ENCODE peak calls at places on chromosome 21, in six cellular contexts. One of them, this sample, is unnamed.
A peak's percentile ranks its signal among the peaks of the same experiment; 100 is the strongest.

GRCh38 chr21:45747802-45748445 is 104.4 kb downstream of the PCBP3 start:
- DNase-seq in iris pigment epithelial cell: peak; percentile 16
- DNase-seq in A549: peak; percentile 23
- DNase-seq in Right ventricle myocardium superior: no peak
- DNase-seq in CD4-positive, alpha-beta memory T cell: no peak
- DNase-seq in GM12864: no peak
- DNase-seq in this sample: peak; percentile 34

GRCh38 chr21:39319814-39320332 is 6.4 kb upstream of the BRWD1 start:
- DNase-seq in A549: peak; percentile 25
- DNase-seq in Right ventricle myocardium superior: no peak
- DNase-seq in iris pigment epithelial cell: peak; percentile 12
- DNase-seq in CD4-positive, alpha-beta memory T cell: no peak
- DNase-seq in GM12864: no peak
- DNase-seq in this sample: no peak

GRCh38 chr21:28426545-28426944 is 566.1 kb downstream of the LTN1 start:
- DNase-seq in Right ventricle myocardium superior: no peak
- DNase-seq in CD4-positive, alpha-beta memory T cell: no peak
- DNase-seq in iris pigment epithelial cell: no peak
- DNase-seq in A549: no peak
- DNase-seq in GM12864: no peak
- DNase-seq in this sample: no peak

GRCh38 chr21:27380303-27380702 is 413.4 kb upstream of the ADAMTS5 start:
- DNase-seq in iris pigment epithelial cell: no peak
- DNase-seq in GM12864: no peak
- DNase-seq in Right ventricle myocardium superior: no peak
- DNase-seq in A549: no peak
- DNase-seq in CD4-positive, alpha-beta memory T cell: no peak
- DNase-seq in this sample: no peak

GRCh38 chr21:15192243-15192642 is 127.4 kb upstream of the NRIP1 start:
- DNase-seq in CD4-positive, alpha-beta memory T cell: no peak
- DNase-seq in GM12864: no peak
- DNase-seq in Right ventricle myocardium superior: no peak
- DNase-seq in A549: peak; percentile 71
- DNase-seq in iris pigment epithelial cell: peak; percentile 12
- DNase-seq in this sample: no peak

GRCh38 chr21:35933466-35933865 is 126.9 kb downstream of the SETD4 start:
- DNase-seq in A549: peak; percentile 7
- DNase-seq in iris pigment epithelial cell: peak; percentile 80
- DNase-seq in GM12864: no peak
- DNase-seq in Right ventricle myocardium superior: peak; percentile 68
- DNase-seq in CD4-positive, alpha-beta memory T cell: no peak
- DNase-seq in this sample: peak; percentile 84

GRCh38 chr21:32334980-32335471 is 36.4 kb downstream of the MRAP start:
- DNase-seq in iris pigment epithelial cell: peak; percentile 17
- DNase-seq in A549: no peak
- DNase-seq in GM12864: no peak
- DNase-seq in CD4-positive, alpha-beta memory T cell: no peak
- DNase-seq in Right ventricle myocardium superior: no peak
- DNase-seq in this sample: no peak

GRCh38 chr21:45370575-45370974 is 34.4 kb upstream of the COL18A1 start:
- DNase-seq in GM12864: no peak
- DNase-seq in A549: no peak
- DNase-seq in iris pigment epithelial cell: no peak
- DNase-seq in Right ventricle myocardium superior: peak; percentile 32
- DNase-seq in CD4-positive, alpha-beta memory T cell: no peak
- DNase-seq in this sample: peak; percentile 41

GRCh38 chr21:32807717-32808380 is 36.3 kb upstream of the PAXBP1 start:
- DNase-seq in Right ventricle myocardium superior: no peak
- DNase-seq in CD4-positive, alpha-beta memory T cell: no peak
- DNase-seq in GM12864: no peak
- DNase-seq in iris pigment epithelial cell: peak; percentile 69
- DNase-seq in A549: no peak
- DNase-seq in this sample: no peak

GRCh38 chr21:39347537-39347936 is 1.4 kb downstream of the HMGN1 start:
- DNase-seq in A549: no peak
- DNase-seq in GM12864: no peak
- DNase-seq in iris pigment epithelial cell: no peak
- DNase-seq in Right ventricle myocardium superior: no peak
- DNase-seq in CD4-positive, alpha-beta memory T cell: no peak
- DNase-seq in this sample: no peak

GRCh38 chr21:8993943-8994639 is 1527.3 kb upstream of the TPTE start:
- DNase-seq in iris pigment epithelial cell: no peak
- DNase-seq in Right ventricle myocardium superior: no peak
- DNase-seq in CD4-positive, alpha-beta memory T cell: no peak
- DNase-seq in GM12864: no peak
- DNase-seq in A549: peak; percentile 96
- DNase-seq in this sample: no peak

GRCh38 chr21:42059141-42059540 is 12.0 kb upstream of the UMODL1 start:
- DNase-seq in iris pigment epithelial cell: no peak
- DNase-seq in A549: no peak
- DNase-seq in CD4-positive, alpha-beta memory T cell: no peak
- DNase-seq in Right ventricle myocardium superior: peak; percentile 23
- DNase-seq in GM12864: no peak
- DNase-seq in this sample: peak; percentile 47

GRCh38 chr21:31117046-31117916 is 79.0 kb upstream of the KRTAP19-8 start:
- DNase-seq in GM12864: no peak
- DNase-seq in iris pigment epithelial cell: peak; percentile 86
- DNase-seq in A549: no peak
- DNase-seq in Right ventricle myocardium superior: no peak
- DNase-seq in CD4-positive, alpha-beta memory T cell: no peak
- DNase-seq in this sample: no peak

This sample was measured in right cardiac atrium.